ENCODE peak calls at places on chromosomes 3 and 15, in five cellular contexts. U is choroid plexus epithelial cell, V is progenitor cell of endocrine pancreas, O is mucosa of descending colon, P is RWPE2. C is an unnamed sample.

GRCh38 chr3:50453907-50454306 is 49.5 kb downstream of the CACNA2D2 start:
- DNase-seq in U (no peak), V (no peak), P (no peak), O (no peak), C (no peak)

GRCh38 chr3:71010731-71011455 is 572.6 kb downstream of the FOXP1 start:
- DNase-seq in P (no peak), O (no peak), U (no peak), V (no peak), C (no peak)

GRCh38 chr3:185824051-185824466 is 783 bp downstream of the IGF2BP2 start:
- DNase-seq in P (no peak), O (peak; percentile 59), V (peak; percentile 15), U (no peak), C (no peak)

GRCh38 chr3:73225161-73225861 is 163.9 kb downstream of the EBLN2 start:
- DNase-seq in V (no peak), U (no peak), P (no peak), O (no peak), C (no peak)

GRCh38 chr15:63203451-63204090 is 14.2 kb downstream of the RAB8B start:
- DNase-seq in P (no peak), U (peak; percentile 46), O (no peak), V (no peak), C (no peak)

GRCh38 chr15:81880314-81880713 is 165.5 kb downstream of the MEX3B start:
- DNase-seq in U (no peak), O (no peak), P (no peak), V (no peak), C (no peak)

GRCh38 chr3:72133329-72134011 is 348.5 kb upstream of the PROK2 start:
- DNase-seq in P (no peak), O (no peak), U (no peak), V (no peak), C (no peak)

GRCh38 chr3:45547764-45548683 is 46.5 kb upstream of the LIMD1 start:
- DNase-seq in V (no peak), U (no peak), P (no peak), O (peak; percentile 62), C (no peak)

GRCh38 chr3:68614087-68614486 is 318.3 kb downstream of the TAFA4 start:
- DNase-seq in V (no peak), U (no peak), P (no peak), O (no peak), C (no peak)

DNA sequence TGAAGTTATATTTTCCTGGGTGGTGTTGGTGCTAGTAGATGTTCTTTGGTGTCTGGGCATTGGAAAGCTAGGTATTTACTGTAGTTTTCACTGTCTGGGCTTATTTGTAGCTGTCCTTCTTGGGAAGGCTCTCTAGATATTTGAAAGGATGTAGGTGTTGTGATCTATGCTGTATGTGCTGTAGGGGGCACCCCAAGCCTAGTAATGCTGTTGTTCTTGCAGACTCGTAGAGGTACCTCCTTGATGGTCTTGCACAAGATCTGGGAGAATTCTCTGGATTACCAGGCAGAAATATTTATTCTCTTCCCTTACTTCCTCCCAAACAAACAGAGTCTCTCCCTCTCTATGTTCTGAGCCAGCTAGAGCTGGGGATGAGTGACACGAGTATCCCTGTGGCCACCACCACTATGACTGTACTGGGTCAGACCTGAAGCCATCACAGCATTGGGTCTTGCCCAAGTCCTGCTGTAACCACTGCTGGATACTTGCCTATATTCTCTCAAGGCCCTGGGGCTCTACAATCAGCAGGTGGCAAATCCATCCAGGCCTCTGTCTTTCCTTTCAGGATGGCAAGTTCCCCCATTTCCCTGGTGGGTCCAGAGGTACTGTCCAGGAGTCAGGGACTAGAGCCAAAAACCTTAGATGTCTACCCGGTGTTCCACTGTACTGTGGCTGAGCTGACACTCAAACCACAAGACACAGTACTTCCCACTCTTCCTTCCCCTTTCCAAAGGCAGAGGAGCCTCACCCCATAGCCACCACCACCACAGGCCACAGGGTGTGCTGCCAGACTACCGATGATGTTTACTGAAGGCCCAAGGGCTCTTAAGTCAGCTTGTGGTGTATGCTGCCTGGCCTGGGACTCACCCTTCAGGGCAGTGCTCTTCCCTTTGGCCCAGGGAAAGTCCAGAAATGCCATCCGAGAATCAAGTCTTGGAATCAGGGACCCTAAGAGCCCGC is 195.2 kb upstream of the DPPA4 start:
- DNase-seq in U (peak; percentile 84), P (no peak), V (peak; percentile 30), O (no peak), C (no peak)
- TF ChIP-seq CTCF in U (peak; percentile 57), P (peak; percentile 62), V (peak; percentile 72), O (no peak), C (peak; percentile 79)

DNA sequence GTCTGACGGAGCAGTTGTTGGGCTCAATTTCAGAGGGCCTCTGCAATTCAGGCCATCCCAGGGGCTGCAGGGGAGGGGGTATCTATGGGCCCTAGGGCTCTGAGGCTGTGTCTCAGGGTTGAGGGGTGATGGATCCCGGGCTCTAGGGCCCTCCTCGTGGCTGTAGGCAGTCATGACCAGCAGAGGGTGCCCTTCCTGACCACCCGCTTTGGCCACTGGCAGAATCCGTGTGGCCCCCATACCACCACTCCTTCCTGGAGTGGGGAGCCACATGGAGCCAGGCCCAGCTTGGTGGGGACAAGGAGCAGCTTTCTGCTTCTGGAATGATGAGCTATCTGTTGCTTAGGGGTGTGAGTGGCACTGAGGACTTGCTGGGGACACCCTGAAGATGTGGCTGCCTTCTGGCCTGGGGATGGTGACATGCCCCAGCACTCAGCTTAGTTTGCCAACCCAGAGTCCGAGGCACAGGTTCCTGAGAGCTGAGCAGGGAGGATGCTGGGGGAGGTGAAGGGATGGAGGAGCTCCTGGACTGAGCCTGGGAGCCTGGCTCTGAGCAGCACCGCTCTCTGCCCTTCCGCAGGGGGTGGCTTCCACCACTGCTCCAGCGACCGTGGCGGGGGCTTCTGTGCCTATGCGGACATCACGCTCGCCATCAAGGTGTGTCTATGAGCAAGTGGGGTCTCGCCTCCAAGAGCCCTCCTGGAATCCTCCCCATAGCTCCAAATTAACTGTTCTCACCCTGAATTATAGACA is 20.2 kb downstream of the HDAC11 start:
- DNase-seq in O (peak; percentile 40), V (no peak), U (peak; percentile 35), P (no peak), C (peak; percentile 87)
- TF ChIP-seq CTCF in O (no peak), V (peak; percentile 74), U (peak; percentile 75), P (peak; percentile 51), C (peak; percentile 81)

DNA sequence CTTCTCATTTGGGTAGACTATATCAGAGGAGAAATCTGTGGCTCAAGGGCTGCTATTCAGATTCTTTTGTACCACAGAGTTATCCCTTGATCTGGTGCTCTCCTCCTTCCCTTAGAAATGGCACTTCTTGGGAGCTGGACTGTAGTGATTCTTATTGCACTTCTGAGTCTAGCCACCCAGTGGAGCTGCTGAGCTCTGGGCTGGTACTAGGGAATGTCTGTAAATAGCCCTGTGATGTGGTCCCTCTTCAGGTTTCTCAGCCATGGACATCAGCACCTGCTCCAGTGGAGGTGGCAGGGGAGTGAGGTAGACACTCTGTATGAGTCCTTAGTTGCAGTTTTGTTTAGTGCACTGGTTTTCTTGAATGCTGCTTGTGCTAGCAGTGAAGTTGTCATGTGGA is 1292.6 kb downstream of the SI start:
- DNase-seq in U (peak; percentile 1), V (no peak), O (no peak), P (no peak), C (no peak)
- TF ChIP-seq CTCF in U (peak; percentile 15), V (peak; percentile 58), O (no peak), P (no peak), C (peak; percentile 52)

GRCh38 chr15:46146915-46147314 is 512.1 kb downstream of the SQOR start:
- DNase-seq in U (no peak), O (no peak), V (no peak), P (no peak), C (no peak)

GRCh38 chr15:46151786-46152185 is 517.0 kb downstream of the SQOR start:
- DNase-seq in V (no peak), U (no peak), O (no peak), P (no peak), C (no peak)

DNA sequence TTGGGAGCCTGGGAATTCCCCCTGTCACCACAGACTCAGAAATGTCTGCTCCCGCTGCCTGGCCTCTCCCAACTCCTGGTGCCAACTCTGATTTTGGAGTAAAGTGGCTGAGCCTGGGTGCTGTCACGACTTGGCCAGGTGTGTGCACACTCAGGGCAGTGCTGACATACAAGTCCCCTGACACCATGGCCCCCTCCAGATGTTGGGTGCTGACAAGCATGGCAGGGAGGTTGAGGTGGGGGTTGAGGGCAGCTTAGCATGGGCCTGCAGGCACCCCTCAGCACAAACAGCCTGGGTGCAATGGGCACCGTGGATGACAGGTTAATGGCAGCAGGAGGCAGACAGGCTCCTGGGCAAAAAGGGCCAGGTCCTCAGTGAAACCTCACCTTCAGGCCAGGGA is 511.2 kb downstream of the SQOR start:
- DNase-seq in U (no peak), O (no peak), P (no peak), V (no peak), C (no peak)
- TF ChIP-seq CTCF in U (no peak), O (no peak), P (no peak), V (no peak), C (no peak)

GRCh38 chr3:114365909-114366308 is 72.1 kb downstream of the TIGIT start:
- DNase-seq in O (no peak), V (no peak), U (peak; percentile 50), P (no peak), C (no peak)

GRCh38 chr3:114365268-114365667 is 71.4 kb downstream of the TIGIT start:
- DNase-seq in P (no peak), U (peak; percentile 52), V (no peak), O (no peak), C (no peak)

GRCh38 chr3:114376091-114376490 is 82.3 kb downstream of the TIGIT start:
- DNase-seq in U (no peak), V (no peak), P (no peak), O (no peak), C (no peak)

GRCh38 chr3:114374433-114374832 is 80.6 kb downstream of the TIGIT start:
- DNase-seq in P (no peak), U (no peak), O (no peak), V (no peak), C (no peak)

DNA sequence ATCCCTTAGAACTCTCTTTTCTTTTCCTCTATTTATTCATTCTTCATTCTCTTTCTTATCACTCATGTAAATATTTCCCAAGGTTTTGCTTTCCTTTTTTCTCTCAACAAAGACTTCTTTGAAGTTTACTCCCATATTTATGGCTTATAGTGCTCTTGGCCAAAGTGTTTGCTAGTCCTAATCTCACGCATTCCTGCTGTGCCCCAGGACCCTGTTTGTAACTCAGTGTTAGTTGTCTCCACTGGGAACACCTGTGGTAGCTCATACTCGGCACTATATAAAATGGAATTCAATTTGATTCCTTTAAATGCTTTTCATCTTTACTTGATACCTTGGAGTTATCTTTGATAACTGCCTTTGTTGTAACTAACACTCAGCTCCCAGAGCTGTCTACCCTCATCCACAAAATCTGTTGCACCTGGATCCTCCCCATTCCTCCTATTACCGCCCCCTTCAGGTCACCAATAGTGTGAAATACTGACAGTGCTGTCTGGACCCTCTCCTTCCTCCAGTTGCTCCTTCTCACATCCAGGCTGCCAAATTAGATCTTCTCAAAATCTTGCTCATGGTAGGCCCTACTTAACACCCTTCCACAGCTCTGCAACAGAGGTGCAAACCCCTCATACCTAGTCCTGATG is 76.8 kb downstream of the TIGIT start:
- DNase-seq in V (no peak), O (no peak), P (no peak), U (no peak), C (no peak)
- TF ChIP-seq CTCF in V (peak; percentile 32), O (no peak), P (no peak), U (peak; percentile 30), C (peak; percentile 32)